ENCODE peak calls at places on chromosome X, in four cellular contexts. D is foreskin melanocyte; Q is activated CD4-positive, alpha-beta T cell treated with anti-CD3 and anti-CD28 coated beads, Interleukin-2, amount 50 U/mL, for 24 hours; X is HFFc6. W is an unnamed sample.

GRCh38 chrX:152640039-152640818 is 2.5 kb downstream of the GABRQ start:
- DNase-seq in D (no peak), Q (no peak), X (no peak), W (no peak)

GRCh38 chrX:77451041-77451440 is 3.9 kb downstream of the FGF16 start:
- DNase-seq in D (no peak), Q (no peak), X (peak; percentile 67), W (no peak)

GRCh38 chrX:14694631-14695030 is 165.3 kb downstream of the GLRA2 start:
- DNase-seq in D (no peak), Q (no peak), X (peak; percentile 66), W (no peak)

GRCh38 chrX:17470136-17470535 is 95.1 kb downstream of the NHS start:
- DNase-seq in D (no peak), Q (no peak), X (no peak), W (no peak)

GRCh38 chrX:130719399-130719798 is 183.6 kb downstream of the ENOX2 start:
- DNase-seq in D (no peak), Q (no peak), X (no peak), W (no peak)

GRCh38 chrX:18894156-18894555 is 89.8 kb downstream of the PHKA2 start:
- DNase-seq in D (no peak), Q (no peak), X (no peak), W (no peak)

GRCh38 chrX:13470680-13470967 is 98.8 kb upstream of the EGFL6 start:
- DNase-seq in D (no peak), Q (no peak), X (no peak), W (no peak)

GRCh38 chrX:105999294-105999693 is 39.2 kb downstream of the SERPINA7 start:
- DNase-seq in D (no peak), Q (no peak), X (no peak), W (no peak)

GRCh38 chrX:630007-630921 is at the start of gene SHOX:
- DNase-seq in D (no peak), Q (no peak), X (peak; percentile 96), W (no peak)

GRCh38 chrX:152928761-152929400 is 31.0 kb downstream of the ZNF185 start:
- DNase-seq in D (no peak), Q (no peak), X (no peak), W (no peak)

GRCh38 chrX:31931225-31931624 is 859.4 kb upstream of the FTHL17 start:
- DNase-seq in D (peak; percentile 40), Q (no peak), X (no peak), W (peak; percentile 4)

GRCh38 chrX:70398899-70399298 is 24.2 kb upstream of the GDPD2 start:
- DNase-seq in D (no peak), Q (no peak), X (no peak), W (no peak)

GRCh38 chrX:49211074-49211473 is 11.1 kb upstream of the SYP start:
- DNase-seq in D (no peak), Q (no peak), X (no peak), W (no peak)

GRCh38 chrX:129649268-129650182 is 5.2 kb downstream of the APLN start:
- DNase-seq in D (no peak), Q (no peak), X (no peak), W (no peak)

GRCh38 chrX:68163446-68163845 is 269.8 kb downstream of the OPHN1 start:
- DNase-seq in D (no peak), Q (no peak), X (no peak), W (no peak)